ENCODE peak calls at places on chromosome 5, in four cellular contexts. W is mammary epithelial cell, A is transverse colon, I is sigmoid colon. E is an unnamed sample.

GRCh38 chr5:127330116-127330515 is 39.5 kb downstream of the MEGF10 start:
- DNase-seq in W (no peak), A (no peak), I (no peak), E (no peak)

GRCh38 chr5:104018299-104018698 is 455.7 kb upstream of the NUDT12 start:
- DNase-seq in W (no peak), A (no peak), I (no peak), E (no peak)

GRCh38 chr5:143432658-143433239 is 29.3 kb upstream of the NR3C1 start:
- DNase-seq in W (no peak), A (no peak), I (no peak), E (no peak)

GRCh38 chr5:54259090-54259489 is 51.3 kb downstream of the ARL15 start:
- DNase-seq in W (peak; percentile 27), A (no peak), I (no peak), E (no peak)

GRCh38 chr5:179608131-179608581 is 15.3 kb downstream of the HNRNPH1 start:
- DNase-seq in W (no peak), A (no peak), I (peak; percentile 64), E (peak; percentile 16)

GRCh38 chr5:77970891-77971290 is 194.8 kb upstream of the TBCA start:
- DNase-seq in W (no peak), A (no peak), I (no peak), E (no peak)

GRCh38 chr5:79416499-79416898 is 97.4 kb downstream of the HOMER1 start:
- DNase-seq in W (no peak), A (peak; percentile 31), I (peak; percentile 66), E (no peak)

GRCh38 chr5:72107874-72108199 is 562 bp downstream of the MAP1B start:
- DNase-seq in W (peak; percentile 39), A (no peak), I (no peak), E (peak; percentile 30)

GRCh38 chr5:10662083-10662482 is 98.2 kb downstream of the ANKRD33B start:
- DNase-seq in W (no peak), A (no peak), I (peak; percentile 54), E (no peak)

GRCh38 chr5:63053019-63053638 is 474.5 kb downstream of the LRRC70 start:
- DNase-seq in W (no peak), A (no peak), I (no peak), E (peak; percentile 29)

GRCh38 chr5:79561525-79561893 is 47.6 kb upstream of the HOMER1 start:
- DNase-seq in W (no peak), A (no peak), I (no peak), E (no peak)

GRCh38 chr5:125719681-125720676 is 703.2 kb upstream of the GRAMD2B start:
- DNase-seq in W (peak; percentile 48), A (no peak), I (no peak), E (peak; percentile 34)

GRCh38 chr5:131377785-131378325 is 114.0 kb downstream of the CDC42SE2 start:
- DNase-seq in W (no peak), A (no peak), I (no peak), E (no peak)

GRCh38 chr5:95899848-95900247 is 61.8 kb downstream of the ELL2 start:
- DNase-seq in W (no peak), A (no peak), I (no peak), E (no peak)

GRCh38 chr5:179732918-179733763 is 519 bp downstream of the MAML1 start:
- DNase-seq in W (peak; percentile 52), A (peak; percentile 36), I (peak; percentile 71), E (peak; percentile 58)

GRCh38 chr5:181126841-181127240 is 4.1 kb downstream of the OR2V1 start:
- DNase-seq in W (no peak), A (no peak), I (peak; percentile 25), E (no peak)

GRCh38 chr5:157630341-157630740 is 21.9 kb downstream of the SOX30 start:
- DNase-seq in W (no peak), A (no peak), I (no peak), E (no peak)

GRCh38 chr5:151105561-151105960 is 24.7 kb upstream of the TNIP1 start:
- DNase-seq in W (no peak), A (no peak), I (no peak), E (no peak)

GRCh38 chr5:1536298-1537165 is 12.8 kb upstream of the LPCAT1 start:
- DNase-seq in W (no peak), A (peak; percentile 40), I (peak; percentile 60), E (peak; percentile 22)

GRCh38 chr5:157562111-157562581 is 13.4 kb downstream of the ADAM19 start:
- DNase-seq in W (no peak), A (no peak), I (peak; percentile 76), E (no peak)

GRCh38 chr5:124932791-124933600 is 186.6 kb upstream of the ZNF608 start:
- DNase-seq in W (peak; percentile 38), A (peak; percentile 62), I (peak; percentile 89), E (no peak)

GRCh38 chr5:1506242-1507015 is 17.3 kb downstream of the LPCAT1 start:
- DNase-seq in W (no peak), A (no peak), I (no peak), E (no peak)

GRCh38 chr5:173451031-173451430 is 122.8 kb upstream of the STC2 start:
- DNase-seq in W (no peak), A (no peak), I (no peak), E (peak; percentile 49)

GRCh38 chr5:181100121-181101015 is 30.6 kb downstream of the OR2V1 start:
- DNase-seq in W (no peak), A (no peak), I (no peak), E (no peak)

GRCh38 chr5:68710514-68710913 is 383.3 kb upstream of the SLC30A5 start:
- DNase-seq in W (no peak), A (no peak), I (no peak), E (no peak)

GRCh38 chr5:68708842-68709170 is 385.0 kb upstream of the SLC30A5 start:
- DNase-seq in W (no peak), A (no peak), I (no peak), E (no peak)

GRCh38 chr5:68709229-68709628 is 384.6 kb upstream of the SLC30A5 start:
- DNase-seq in W (no peak), A (no peak), I (no peak), E (peak; percentile 15)

GRCh38 chr5:68714810-68715209 is 379.0 kb upstream of the SLC30A5 start:
- DNase-seq in W (peak; percentile 9), A (no peak), I (no peak), E (no peak)

GRCh38 chr5:68711311-68712200 is 382.3 kb upstream of the SLC30A5 start:
- DNase-seq in W (no peak), A (no peak), I (no peak), E (no peak)
- H3K4me3 ChIP-seq in W (no peak overlapping the region), A (no peak overlapping the region), I (no peak overlapping the region), E (no peak overlapping the region)

DNA sequence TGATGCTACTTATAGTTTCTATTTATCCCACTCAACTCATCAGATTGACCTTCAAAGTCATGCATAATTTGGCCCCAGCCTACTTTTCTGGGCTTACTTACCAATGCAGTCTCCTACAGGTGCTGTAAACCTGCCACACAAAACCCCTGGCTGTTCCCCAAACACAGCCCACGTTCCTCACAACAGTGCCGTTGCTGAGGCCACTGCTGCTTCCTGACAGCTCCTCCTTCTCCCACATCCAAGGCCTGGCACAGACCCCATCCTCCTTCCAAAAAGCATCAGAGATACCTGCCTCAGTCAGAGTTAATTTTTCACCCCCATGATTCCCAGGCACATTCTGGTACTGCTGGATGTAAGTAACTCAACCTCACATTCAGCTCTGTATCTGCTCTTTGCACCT is 68.1 kb upstream of the SIMC1 start:
- DNase-seq in W (no peak), A (no peak), I (no peak), E (no peak)
- H3K27ac ChIP-seq in W (no peak overlapping the region), A (no peak overlapping the region), I (no peak overlapping the region), E (no peak overlapping the region)

DNA sequence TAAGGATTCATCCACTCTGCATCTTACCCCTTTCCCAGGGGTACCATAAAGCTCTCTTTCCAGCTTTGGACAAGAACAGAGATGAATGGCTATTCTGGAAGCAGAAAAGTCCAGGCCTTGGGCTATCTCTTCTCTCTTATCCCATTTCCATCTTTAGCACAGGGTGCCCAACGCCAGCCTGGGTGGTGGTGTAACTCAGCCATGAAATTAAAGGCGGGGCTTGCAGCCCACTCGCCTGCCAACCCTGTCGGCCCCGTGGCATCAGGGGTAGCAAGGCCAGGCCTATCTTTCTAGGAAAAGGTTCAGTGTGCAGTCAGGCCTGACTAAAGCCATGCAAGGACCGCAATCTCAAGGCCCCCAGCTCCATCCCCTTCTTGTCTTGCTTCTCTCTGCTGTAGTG is 78.7 kb downstream of the FGF18 start:
- DNase-seq in W (no peak), A (no peak), I (no peak), E (no peak)
- H3K4me3 ChIP-seq in W (no peak overlapping the region), A (no peak overlapping the region), I (no peak overlapping the region), E (no peak overlapping the region)

DNA sequence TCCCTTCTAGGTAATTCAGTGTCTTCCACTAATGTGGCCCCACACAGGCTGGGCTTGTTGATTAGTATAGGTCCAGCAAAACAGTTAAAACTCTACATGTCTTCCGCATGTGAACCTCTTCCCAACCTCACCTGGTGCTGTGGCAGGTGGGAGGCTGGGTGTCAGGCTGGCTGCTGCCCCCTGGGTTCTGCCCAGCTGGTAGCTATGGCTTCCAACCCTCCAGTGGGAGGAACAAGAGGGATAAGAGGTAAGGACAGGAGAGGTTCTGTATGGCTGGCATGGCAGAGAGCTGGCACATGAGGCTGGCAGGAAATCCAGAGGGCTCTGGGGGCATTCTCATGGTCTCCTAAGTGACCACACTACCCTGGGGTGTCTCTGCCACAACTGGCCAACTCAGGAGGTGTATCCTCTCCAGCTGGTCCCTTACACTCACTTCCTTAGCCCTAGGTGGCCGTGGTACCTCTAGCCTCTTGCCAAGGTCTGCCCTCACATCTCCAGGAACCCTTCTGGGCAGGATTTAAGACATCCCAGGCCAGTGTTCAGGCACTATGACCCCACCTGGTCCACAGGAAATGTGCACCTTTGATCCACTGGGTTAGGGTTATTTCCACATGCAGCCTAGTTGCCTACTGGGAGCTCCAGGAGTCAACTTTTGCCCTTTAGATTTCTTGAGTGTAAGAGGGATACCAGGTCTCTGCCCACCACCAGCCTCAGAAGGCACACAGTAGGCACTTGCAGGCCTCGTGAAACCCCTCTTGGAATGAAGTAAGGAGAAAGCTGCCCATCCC is 41.7 kb downstream of the AHRR start:
- DNase-seq in W (no peak), A (no peak), I (no peak), E (peak; percentile 3)
- H3K27ac ChIP-seq in W (no peak overlapping the region), A (no peak overlapping the region), I (no peak overlapping the region), E (no peak overlapping the region)

GRCh38 chr5:160263326-160263850 is 34.1 kb downstream of the FABP6 start:
- DNase-seq in W (no peak), A (no peak), I (no peak), E (no peak)
- H3K4me3 ChIP-seq in W (no peak overlapping the region), A (no peak overlapping the region), I (no peak overlapping the region), E (no peak overlapping the region)

DNA sequence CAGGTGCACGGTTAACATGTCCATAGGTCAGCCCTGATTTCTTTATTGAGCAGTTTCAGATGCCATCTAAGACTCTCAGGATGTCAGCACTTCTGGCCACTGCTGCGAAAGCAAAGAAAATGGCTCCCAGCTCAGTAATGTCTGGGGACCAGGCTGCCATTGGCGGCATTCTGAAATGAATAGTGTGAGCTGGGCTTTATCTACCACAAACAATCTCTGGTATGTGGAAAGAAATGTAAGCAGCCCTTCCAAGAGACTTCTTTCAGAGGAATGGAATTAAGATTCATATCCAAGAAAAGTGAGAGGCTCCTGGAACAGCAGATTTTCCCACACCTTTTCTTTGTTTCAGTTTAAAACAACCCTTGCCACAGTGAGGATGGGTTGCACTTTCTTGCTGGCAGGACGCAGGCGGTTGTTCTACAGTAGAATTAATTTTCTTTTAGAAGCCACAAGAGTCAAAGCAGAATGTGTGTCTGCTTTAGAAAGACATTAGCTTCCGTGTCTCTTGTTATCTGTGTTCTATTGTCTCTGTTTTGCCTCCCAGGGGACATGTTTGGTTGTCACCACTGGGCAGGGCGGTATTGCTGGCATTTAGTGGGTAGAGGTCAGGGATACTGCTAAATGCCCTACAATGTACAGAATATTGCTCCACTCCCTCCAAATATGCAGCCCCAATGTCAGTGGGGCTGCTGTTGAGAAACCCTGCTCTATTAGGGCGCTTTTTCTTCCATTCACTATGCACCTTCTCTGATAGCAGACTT is 149.9 kb upstream of the ANKH start:
- DNase-seq in W (no peak), A (no peak), I (no peak), E (no peak)
- H3K27ac ChIP-seq in W (no peak overlapping the region), A (no peak overlapping the region), I (no peak overlapping the region), E (no peak overlapping the region)

E was measured in testis.